ENCODE peak calls at places on chromosomes 13 and 19, in ten cellular contexts. C is kidney epithelial cell, P is right lobe of liver, O is gastrocnemius medialis, F is K562, H is endodermal cell, M is mucosa of descending colon, Y is lung, E is AG09309, Z is lower leg skin. I is an unnamed sample.

GRCh38 chr19:10316229-10317044 is 622 bp upstream of the FDX2 start:
- DNase-seq in C (no peak), P (peak), O (no peak), F (no peak), H (no peak), M (no peak), Y (no peak), E (no peak), Z (no peak), I (no peak)

GRCh38 chr13:113669871-113670341 is 2.9 kb downstream of the GRK1 start:
- DNase-seq in C (no peak), P (peak), O (peak), F (no peak), H (peak), M (no peak), Y (no peak), E (no peak), Z (peak), I (no peak)

GRCh38 chr19:55460670-55461258 is 678 bp downstream of the ISOC2 start:
- DNase-seq in C (no peak), P (peak), O (peak), F (peak), H (peak), M (peak), Y (peak), E (peak), Z (peak), I (no peak)

GRCh38 chr13:74136089-74136658 is 2.0 kb upstream of the KLF12 start:
- DNase-seq in C (no peak), P (peak), O (no peak), F (no peak), H (no peak), M (peak), Y (no peak), E (no peak), Z (no peak), I (no peak)

GRCh38 chr19:34793562-34793961 is 20.5 kb upstream of the ZNF599 start:
- DNase-seq in C (no peak), P (no peak), O (no peak), F (no peak), H (no peak), M (no peak), Y (no peak), E (no peak), Z (peak), I (no peak)

GRCh38 chr13:99352351-99353271 is 45.4 kb upstream of the GPR183 start:
- DNase-seq in C (no peak), P (no peak), O (no peak), F (no peak), H (peak), M (no peak), Y (no peak), E (no peak), Z (no peak), I (no peak)

GRCh38 chr13:112719016-112719415 is 29.2 kb downstream of the ATP11A start:
- DNase-seq in C (no peak), P (no peak), O (no peak), F (no peak), H (no peak), M (no peak), Y (no peak), E (no peak), Z (no peak), I (no peak)

GRCh38 chr13:89267734-89268133 is 1596.6 kb downstream of the SLITRK5 start:
- DNase-seq in C (peak), P (no peak), O (no peak), F (no peak), H (no peak), M (no peak), Y (no peak), E (no peak), Z (no peak), I (no peak)

GRCh38 chr19:41995959-41996797 is 2.1 kb upstream of the ATP1A3 start:
- DNase-seq in C (no peak), P (no peak), O (no peak), F (peak), H (peak), M (no peak), Y (no peak), E (no peak), Z (no peak), I (no peak)

GRCh38 chr13:80840313-80840976 is 499.5 kb upstream of the SPRY2 start:
- DNase-seq in C (no peak), P (no peak), O (peak), F (no peak), H (no peak), M (no peak), Y (no peak), E (no peak), Z (no peak), I (no peak)

GRCh38 chr19:2268480-2268830 is 12.2 kb upstream of the JSRP1 start:
- DNase-seq in C (no peak), P (no peak), O (no peak), F (no peak), H (no peak), M (no peak), Y (no peak), E (no peak), Z (no peak), I (no peak)
- H3K4me3 ChIP-seq in C (peak), P (peak), O (peak), F (peak), H (peak), M (no peak), Y (no peak), E (no peak), Z (no peak), I (peak)

GRCh38 chr13:60230593-60230992 is 66.9 kb upstream of the DIAPH3 start:
- DNase-seq in C (no peak), P (no peak), O (no peak), F (peak), H (no peak), M (no peak), Y (no peak), E (no peak), Z (no peak), I (peak)

GRCh38 chr13:60229708-60230272 is 66.1 kb upstream of the DIAPH3 start:
- DNase-seq in C (no peak), P (no peak), O (no peak), F (no peak), H (no peak), M (no peak), Y (no peak), E (no peak), Z (no peak), I (no peak)

GRCh38 chr13:60227168-60227567 is 63.4 kb upstream of the DIAPH3 start:
- DNase-seq in C (no peak), P (no peak), O (no peak), F (no peak), H (no peak), M (no peak), Y (no peak), E (no peak), Z (no peak), I (no peak)

GRCh38 chr13:60221581-60221980 is 57.9 kb upstream of the DIAPH3 start:
- DNase-seq in C (no peak), P (no peak), O (no peak), F (no peak), H (no peak), M (no peak), Y (no peak), E (no peak), Z (no peak), I (no peak)

DNA sequence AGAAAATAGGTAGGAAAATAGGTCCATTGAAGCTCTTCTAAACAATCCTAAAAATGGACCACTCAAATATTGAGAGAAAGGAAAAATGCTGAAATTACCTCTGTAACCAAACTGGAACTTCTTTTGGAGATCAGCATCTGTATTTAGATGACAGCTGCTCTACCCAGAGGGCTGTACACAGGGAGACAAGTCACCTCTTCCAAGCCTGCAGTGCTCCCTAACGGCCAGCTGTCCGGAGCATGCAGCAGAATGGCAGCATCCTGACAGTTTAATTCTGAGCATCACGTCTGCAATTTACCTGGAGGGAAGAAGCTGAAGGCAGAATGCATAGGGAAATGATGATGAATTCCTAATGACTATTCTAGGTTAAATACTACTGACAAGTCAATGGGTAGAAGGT is 62.8 kb upstream of the DIAPH3 start:
- DNase-seq in C (no peak), P (no peak), O (no peak), F (peak), H (peak), M (peak), Y (no peak), E (no peak), Z (no peak), I (no peak)
- TF ChIP-seq CTCF in C (peak), P (no peak), O (no peak), F (peak), H (peak), M (no peak), Y (no peak), E (peak), Z (no peak), I (peak)

GRCh38 chr19:6719540-6719861 is 949 bp downstream of the C3 start:
- DNase-seq in C (no peak), P (no peak), O (no peak), F (no peak), H (no peak), M (no peak), Y (no peak), E (no peak), Z (no peak), I (no peak)

GRCh38 chr19:6718741-6719539 is 1.5 kb downstream of the C3 start:
- DNase-seq in C (no peak), P (peak), O (no peak), F (peak), H (peak), M (no peak), Y (peak), E (no peak), Z (no peak), I (no peak)

GRCh38 chr19:6721113-6721474 is 644 bp upstream of the C3 start:
- DNase-seq in C (no peak), P (no peak), O (no peak), F (no peak), H (no peak), M (no peak), Y (no peak), E (no peak), Z (no peak), I (no peak)

GRCh38 chr19:6720369-6721112 is at the start of gene C3:
- DNase-seq in C (no peak), P (peak), O (peak), F (no peak), H (no peak), M (no peak), Y (peak), E (no peak), Z (peak), I (no peak)

DNA sequence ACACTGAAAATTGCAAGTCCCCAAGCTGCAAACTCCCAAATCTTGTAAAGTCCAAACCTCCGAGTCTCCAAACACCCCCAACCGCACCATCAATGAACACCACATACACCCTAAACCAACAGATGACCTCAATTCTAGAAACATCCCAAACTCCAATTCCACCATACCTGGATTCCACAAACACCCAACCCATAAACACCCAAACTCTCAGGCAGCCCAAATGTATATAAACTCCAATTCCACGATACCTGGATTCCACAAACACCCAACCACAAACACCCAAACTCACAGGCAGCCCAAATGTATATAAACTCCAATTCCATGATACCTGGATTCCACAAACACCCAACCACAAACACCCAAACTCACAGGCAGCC is 470 bp downstream of the C3 start:
- DNase-seq in C (no peak), P (no peak), O (no peak), F (no peak), H (no peak), M (no peak), Y (no peak), E (no peak), Z (no peak), I (no peak)
- H3K4me3 ChIP-seq in C (no peak), P (peak), O (peak), F (no peak), H (no peak), M (no peak), Y (peak), E (no peak), Z (no peak), I (no peak)

DNA sequence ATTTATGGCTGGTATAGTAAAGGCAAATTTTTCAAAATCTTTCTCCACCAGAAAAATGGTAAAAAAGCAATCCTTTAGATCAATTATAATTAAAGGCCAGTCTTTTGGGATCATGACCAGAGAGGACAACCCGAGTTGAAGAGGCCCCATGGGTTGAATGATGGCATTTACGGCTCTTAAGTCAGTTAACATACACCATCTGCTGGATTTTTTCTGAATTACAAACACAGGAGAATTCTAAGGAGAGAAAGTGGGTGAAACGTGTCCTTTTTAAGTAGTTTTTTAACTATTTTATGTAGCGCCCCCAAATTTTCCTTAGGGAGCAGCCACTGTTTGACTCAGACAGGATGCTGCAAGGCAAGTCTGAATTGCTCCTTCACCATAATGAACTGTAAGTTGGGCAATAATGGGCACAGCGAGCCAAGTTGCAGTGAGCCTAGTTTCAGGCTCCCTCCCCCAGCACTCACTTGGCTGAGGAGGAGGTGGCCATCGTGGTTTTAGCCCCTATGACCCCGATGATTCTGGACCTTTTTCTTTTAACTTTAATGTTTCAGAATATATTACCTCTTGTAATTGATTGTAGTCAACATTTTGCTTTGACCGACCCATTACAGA is 13.6 kb upstream of the ZNF611 start:
- DNase-seq in C (no peak), P (no peak), O (peak), F (peak), H (no peak), M (peak), Y (no peak), E (no peak), Z (no peak), I (no peak)
- TF ChIP-seq CTCF in C (no peak), P (peak), O (peak), F (peak), H (peak), M (no peak), Y (no peak), E (peak), Z (no peak), I (no peak)

GRCh38 chr13:79402074-79402635 is 3.9 kb downstream of the RBM26 start:
- DNase-seq in C (no peak), P (no peak), O (no peak), F (no peak), H (no peak), M (no peak), Y (no peak), E (no peak), Z (no peak), I (no peak)
- H3K4me3 ChIP-seq in C (no peak), P (no peak), O (no peak), F (peak), H (peak), M (no peak), Y (no peak), E (no peak), Z (no peak), I (no peak)